ENCODE peak calls at places on chromosomes 2 and 18, in eight cellular contexts. I is astrocyte; G is small intestine; H is GM23248; E is CD4-positive, alpha-beta memory T cell; D is stomach; A is ovary; P is cardiac muscle cell. U is an unnamed sample.

GRCh38 chr2:3430740-3431490 is 51.4 kb downstream of the TRAPPC12 start:
- DNase-seq in A (no peak), G (no peak), H (no peak), E (no peak), P (no peak), I (no peak), D (no peak), U (no peak)

GRCh38 chr2:67660015-67660602 is 263.0 kb downstream of the ETAA1 start:
- DNase-seq in G (no peak), H (no peak), A (no peak), I (no peak), D (no peak), E (no peak), P (no peak), U (no peak)

GRCh38 chr2:219887870-219888269 is 260.4 kb downstream of the SLC4A3 start:
- DNase-seq in G (no peak), D (no peak), A (no peak), E (no peak), P (no peak), I (peak; percentile 10), H (peak; percentile 8), U (no peak)

GRCh38 chr2:172461591-172462392 is 34.4 kb downstream of the ITGA6 start:
- DNase-seq in P (peak; percentile 73), E (peak; percentile 73), H (peak; percentile 70), G (peak; percentile 79), D (peak; percentile 83), A (peak; percentile 34), I (no peak), U (peak; percentile 74)

GRCh38 chr2:187924293-187924692 is 367.4 kb upstream of the GULP1 start:
- DNase-seq in A (no peak), G (no peak), D (no peak), E (no peak), P (no peak), H (no peak), I (no peak), U (no peak)

GRCh38 chr2:10993001-10993481 is 81.3 kb downstream of the KCNF1 start:
- DNase-seq in E (no peak), A (no peak), I (peak; percentile 51), P (no peak), G (no peak), H (peak; percentile 79), D (peak; percentile 21), U (no peak)

GRCh38 chr18:50706199-50706598 is 113.6 kb downstream of the MRO start:
- DNase-seq in I (no peak), D (no peak), P (no peak), H (no peak), G (no peak), A (no peak), E (no peak), U (no peak)

GRCh38 chr2:40654346-40654745 is 202.5 kb upstream of the SLC8A1 start:
- DNase-seq in H (peak; percentile 0), I (no peak), G (no peak), E (no peak), P (no peak), A (no peak), D (no peak), U (no peak)

GRCh38 chr18:42155024-42155423 is 200.0 kb downstream of the PIK3C3 start:
- DNase-seq in G (no peak), P (peak; percentile 77), A (no peak), D (no peak), E (no peak), H (no peak), I (no peak), U (no peak)

GRCh38 chr2:19746611-19747309 is 155.0 kb downstream of the TTC32 start:
- DNase-seq in E (no peak), A (no peak), H (peak; percentile 28), G (no peak), D (no peak), P (peak; percentile 70), I (no peak), U (no peak)

GRCh38 chr2:108691447-108691846 is 27.8 kb upstream of the RANBP2 start:
- DNase-seq in P (no peak), D (no peak), H (no peak), G (peak; percentile 8), E (no peak), A (no peak), I (no peak), U (no peak)

GRCh38 chr2:85578243-85579180 is 1.1 kb downstream of the VAMP8 start:
- DNase-seq in P (no peak), E (no peak), G (peak; percentile 34), D (peak; percentile 63), I (no peak), A (no peak), H (no peak), U (no peak)
- H3K4me3 ChIP-seq in P (no peak overlapping the region), E (peak overlapping the region; percentile 62), G (peak overlapping the region; percentile 84), D (peak overlapping the region; percentile 46), I (no peak overlapping the region), A (peak overlapping the region; percentile 31), H (no peak overlapping the region), U (peak overlapping the region; percentile 78)

DNA sequence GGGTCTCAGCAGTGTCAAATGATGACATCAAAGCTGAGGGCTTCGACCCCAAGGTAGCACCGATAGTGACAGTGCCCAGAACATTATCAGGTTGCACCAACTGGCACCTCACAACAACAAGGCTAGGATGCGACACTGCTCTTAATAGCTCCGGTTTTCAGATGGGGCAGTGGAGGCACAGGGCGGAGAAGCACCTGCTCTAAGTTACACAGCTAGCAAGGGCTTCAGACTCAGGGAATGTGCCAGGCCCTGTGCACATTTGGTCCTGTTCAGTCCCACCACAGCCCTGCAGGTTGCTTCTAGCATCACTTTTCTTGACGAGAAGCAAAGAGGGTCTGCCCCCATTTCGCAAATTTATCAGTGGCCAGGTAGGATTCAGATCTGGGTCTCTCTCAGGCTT is 74.1 kb downstream of the DGKD start:
- DNase-seq in D (peak; percentile 20), G (no peak), A (no peak), H (no peak), I (no peak), P (no peak), E (no peak), U (no peak)
- H3K4me1 ChIP-seq in D (peaks cover 77% of the 10 kb centered on the region), G (no peaks in the 10 kb centered on the region), A (no peaks in the 10 kb centered on the region), H (peaks cover 11% of the 10 kb centered on the region), I (peaks cover 4% of the 10 kb centered on the region), P (peaks cover 7% of the 10 kb centered on the region), E (peaks cover 69% of the 10 kb centered on the region), U (peaks cover 68% of the 10 kb centered on the region)

DNA sequence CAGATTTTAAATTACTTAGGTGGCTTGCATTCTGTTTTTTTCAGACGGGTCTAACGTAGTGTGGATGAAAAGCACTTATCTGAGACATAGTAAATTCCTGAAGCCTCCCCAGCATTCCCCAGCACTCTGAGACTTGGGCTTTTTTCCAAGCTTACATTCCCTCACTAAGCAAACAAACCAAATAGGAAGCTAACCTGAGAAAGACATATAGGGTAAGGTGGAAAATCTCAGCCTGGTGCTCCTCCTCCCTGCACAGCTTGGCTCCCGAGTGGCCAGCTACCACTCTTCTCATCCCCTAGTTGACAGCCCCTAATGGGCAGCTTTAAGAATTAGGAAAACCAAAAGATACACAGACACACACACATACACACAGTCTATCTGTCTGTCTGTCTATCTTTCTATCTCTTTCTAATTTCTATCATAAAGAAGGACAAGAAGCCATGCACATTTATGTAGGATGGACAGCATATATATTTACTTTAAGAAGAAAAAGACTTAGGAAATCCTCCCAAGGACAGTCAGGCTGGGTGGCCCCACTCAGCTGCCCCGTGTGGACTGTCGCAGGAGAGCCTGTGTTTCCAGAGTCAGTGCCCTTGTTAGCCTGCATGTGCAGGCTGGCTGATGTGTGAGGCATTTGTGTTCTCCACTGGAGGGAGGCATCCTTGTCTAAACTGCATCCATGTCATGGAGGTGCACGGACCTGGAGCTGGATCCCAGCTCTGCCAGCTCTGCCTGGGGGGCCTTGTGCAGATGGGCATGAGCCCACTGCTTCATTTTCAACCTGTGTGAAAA is 8.2 kb downstream of the CNNM3 start:
- DNase-seq in E (no peak), H (no peak), I (peak; percentile 65), G (peak; percentile 48), D (no peak), P (peak; percentile 55), A (no peak), U (no peak)
- H3K27ac ChIP-seq in E (no peak overlapping the region), H (no peak overlapping the region), I (no peak overlapping the region), G (no peak overlapping the region), D (no peak overlapping the region), P (peak overlapping the region; percentile 48), A (no peak overlapping the region), U (no peak overlapping the region)

GRCh38 chr2:71283131-71283530 is 48.5 kb upstream of the ZNF638 start:
- DNase-seq in G (no peak), A (no peak), E (no peak), I (no peak), P (no peak), D (no peak), H (no peak), U (no peak)

GRCh38 chr2:71282493-71282892 is 49.1 kb upstream of the ZNF638 start:
- DNase-seq in A (no peak), P (peak; percentile 54), D (no peak), E (no peak), I (no peak), H (peak; percentile 3), G (peak; percentile 18), U (no peak)

GRCh38 chr2:71281950-71282349 is 49.6 kb upstream of the ZNF638 start:
- DNase-seq in H (peak; percentile 8), P (no peak), G (no peak), D (no peak), I (no peak), E (no peak), A (no peak), U (no peak)

GRCh38 chr2:71291398-71291797 is 40.2 kb upstream of the ZNF638 start:
- DNase-seq in E (no peak), A (no peak), H (peak; percentile 58), D (no peak), G (no peak), P (no peak), I (no peak), U (no peak)

DNA sequence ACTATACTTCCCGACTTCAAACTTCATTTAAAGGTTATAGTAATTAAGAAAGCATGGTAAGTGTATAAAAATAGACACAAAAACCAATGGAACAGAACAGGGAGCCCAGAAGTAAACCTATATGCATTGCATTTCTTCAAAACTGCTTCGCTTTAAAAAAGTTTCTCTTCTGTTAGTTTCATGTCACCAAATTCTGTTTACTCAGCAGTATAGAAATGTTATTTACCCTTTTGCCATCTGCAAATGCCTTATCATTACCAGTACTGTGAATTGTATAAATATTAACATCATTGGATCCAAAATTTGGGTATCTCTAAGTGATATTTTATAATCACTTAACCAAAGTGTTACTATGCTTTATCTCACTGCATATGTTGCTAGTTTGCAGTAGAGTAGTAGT is 45.9 kb upstream of the ZNF638 start:
- DNase-seq in D (no peak), G (no peak), P (no peak), I (no peak), E (no peak), A (no peak), H (no peak), U (no peak)
- H3K4me3 ChIP-seq in D (no peak overlapping the region), G (no peak overlapping the region), P (no peak overlapping the region), I (no peak overlapping the region), E (no peak overlapping the region), A (no peak overlapping the region), H (no peak overlapping the region), U (no peak overlapping the region)

U was measured in naive thymus-derived CD4-positive, alpha-beta T cell.